ENCODE peak calls at places on chromosome 5, in eight cellular contexts. Y is endothelial cell of umbilical vein, E is aorta, L is fibroblast of lung, T is stomach, Q is AG04450, J is IMR-90, Z is PC-3. M is an unnamed sample.

GRCh38 chr5:17180330-17180843 is 37.0 kb upstream of the BASP1 start:
- DNase-seq in Y (no peak), E (no peak), L (no peak), T (no peak), Q (no peak), J (no peak), Z (no peak), M (no peak)

GRCh38 chr5:138967806-138968448 is 92.8 kb upstream of the LRRTM2 start:
- DNase-seq in Y (no peak), E (no peak), L (no peak), T (peak; percentile 84), Q (no peak), J (peak; percentile 36), Z (no peak), M (no peak)

GRCh38 chr5:180804129-180804601 is 1.6 kb upstream of the MGAT1 start:
- DNase-seq in Y (no peak), E (no peak), L (no peak), T (no peak), Q (no peak), J (no peak), Z (no peak), M (no peak)

GRCh38 chr5:120510098-120510634 is 46.1 kb downstream of the PRR16 start:
- DNase-seq in Y (no peak), E (no peak), L (no peak), T (no peak), Q (no peak), J (no peak), Z (no peak), M (no peak)

GRCh38 chr5:914174-914573 is 21.5 kb downstream of the TRIP13 start:
- DNase-seq in Y (no peak), E (no peak), L (no peak), T (no peak), Q (no peak), J (no peak), Z (no peak), M (no peak)

GRCh38 chr5:61569353-61569752 is 237.3 kb downstream of the ZSWIM6 start:
- DNase-seq in Y (no peak), E (no peak), L (no peak), T (no peak), Q (no peak), J (no peak), Z (no peak), M (no peak)

GRCh38 chr5:136087961-136088871 is 44.4 kb upstream of the SMAD5 start:
- DNase-seq in Y (peak; percentile 52), E (peak; percentile 87), L (peak; percentile 47), T (peak; percentile 76), Q (no peak), J (peak; percentile 36), Z (no peak), M (no peak)

GRCh38 chr5:66582499-66582898 is 13.7 kb upstream of the MAST4 start:
- DNase-seq in Y (no peak), E (no peak), L (no peak), T (no peak), Q (no peak), J (no peak), Z (peak; percentile 1), M (no peak)

GRCh38 chr5:149002761-149003689 is 59.8 kb downstream of the SH3TC2 start:
- DNase-seq in Y (peak; percentile 34), E (no peak), L (peak; percentile 46), T (no peak), Q (no peak), J (peak; percentile 75), Z (peak; percentile 95), M (peak; percentile 78)

GRCh38 chr5:66814146-66814991 is 218.2 kb downstream of the MAST4 start:
- DNase-seq in Y (peak; percentile 63), E (no peak), L (peak; percentile 71), T (no peak), Q (no peak), J (peak; percentile 63), Z (peak; percentile 49), M (no peak)

GRCh38 chr5:130189961-130190360 is 285.7 kb downstream of the CHSY3 start:
- DNase-seq in Y (no peak), E (no peak), L (no peak), T (no peak), Q (no peak), J (no peak), Z (peak; percentile 65), M (no peak)

GRCh38 chr5:90264930-90265857 is 144.4 kb downstream of the CETN3 start:
- DNase-seq in Y (peak; percentile 72), E (peak; percentile 80), L (peak; percentile 74), T (peak; percentile 44), Q (peak; percentile 33), J (peak; percentile 61), Z (peak; percentile 82), M (no peak)

GRCh38 chr5:80569961-80570786 is at the start of gene ANKRD34B:
- DNase-seq in Y (peak; percentile 10), E (peak; percentile 73), L (no peak), T (no peak), Q (no peak), J (no peak), Z (no peak), M (no peak)

GRCh38 chr5:58458851-58459275 is 1.0 kb downstream of the PLK2 start:
- DNase-seq in Y (no peak), E (no peak), L (peak; percentile 22), T (no peak), Q (no peak), J (no peak), Z (peak; percentile 55), M (no peak)

GRCh38 chr5:157177935-157178334 is 2.7 kb upstream of the ITK start:
- DNase-seq in Y (no peak), E (no peak), L (no peak), T (no peak), Q (no peak), J (no peak), Z (peak; percentile 24), M (peak; percentile 62)

GRCh38 chr5:157184117-157184516 is 3.5 kb downstream of the ITK start:
- DNase-seq in Y (no peak), E (no peak), L (no peak), T (no peak), Q (no peak), J (no peak), Z (no peak), M (peak; percentile 50)

GRCh38 chr5:157178961-157179360 is 1.7 kb upstream of the ITK start:
- DNase-seq in Y (no peak), E (no peak), L (no peak), T (no peak), Q (no peak), J (no peak), Z (no peak), M (no peak)

GRCh38 chr5:157182143-157182757 is 1.6 kb downstream of the ITK start:
- DNase-seq in Y (no peak), E (no peak), L (no peak), T (no peak), Q (no peak), J (no peak), Z (no peak), M (peak; percentile 80)

DNA sequence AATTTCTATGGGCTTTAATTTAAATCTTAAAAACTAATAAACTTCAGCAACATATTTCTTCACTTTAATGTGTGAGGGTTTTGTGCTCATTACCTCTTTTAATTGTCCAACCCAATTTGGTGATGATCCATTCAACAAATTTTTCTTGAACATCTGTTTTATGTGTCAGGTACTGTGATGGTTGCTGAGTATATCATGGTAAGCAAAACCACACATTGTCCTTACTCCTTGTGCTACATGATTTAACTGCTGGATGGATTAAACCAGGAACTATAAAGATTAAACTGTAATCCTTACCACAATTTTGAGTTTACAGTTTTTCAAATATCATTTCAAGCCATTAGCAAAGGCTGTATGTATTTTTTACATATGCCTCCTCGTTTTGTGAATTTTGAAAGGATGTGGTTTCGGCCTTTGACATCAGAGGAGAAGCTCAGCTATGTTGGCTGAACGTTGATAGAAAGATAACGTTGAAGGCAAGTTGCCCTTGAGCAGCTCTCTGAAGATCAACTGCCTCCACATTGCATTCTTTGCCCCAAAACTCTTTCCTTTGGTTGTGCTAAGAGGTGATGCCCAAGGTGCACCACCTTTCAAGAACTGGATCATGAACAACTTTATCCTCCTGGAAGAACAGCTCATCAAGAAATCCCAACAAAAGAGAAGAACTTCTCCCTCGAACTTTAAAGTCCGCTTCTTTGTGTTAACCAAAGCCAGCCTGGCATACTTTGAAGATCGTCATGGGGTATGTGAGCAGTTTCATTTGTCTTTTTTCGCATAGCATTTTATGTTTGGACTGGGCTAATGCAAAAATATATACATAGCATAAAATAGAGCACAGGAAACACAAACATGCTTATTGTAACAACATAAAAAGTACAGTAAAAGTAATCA is at the start of gene ITK:
- DNase-seq in Y (no peak), E (no peak), L (no peak), T (no peak), Q (no peak), J (no peak), Z (no peak), M (peak; percentile 45)
- H3K27me3 ChIP-seq in Y (no peaks in the 10 kb centered on the region), E (no peaks in the 10 kb centered on the region), L (no peaks in the 10 kb centered on the region), T (no peaks in the 10 kb centered on the region), Q (no peaks in the 10 kb centered on the region), J (no peaks in the 10 kb centered on the region), Z (peaks cover 79% of the 10 kb centered on the region), M (no peaks in the 10 kb centered on the region)

DNA sequence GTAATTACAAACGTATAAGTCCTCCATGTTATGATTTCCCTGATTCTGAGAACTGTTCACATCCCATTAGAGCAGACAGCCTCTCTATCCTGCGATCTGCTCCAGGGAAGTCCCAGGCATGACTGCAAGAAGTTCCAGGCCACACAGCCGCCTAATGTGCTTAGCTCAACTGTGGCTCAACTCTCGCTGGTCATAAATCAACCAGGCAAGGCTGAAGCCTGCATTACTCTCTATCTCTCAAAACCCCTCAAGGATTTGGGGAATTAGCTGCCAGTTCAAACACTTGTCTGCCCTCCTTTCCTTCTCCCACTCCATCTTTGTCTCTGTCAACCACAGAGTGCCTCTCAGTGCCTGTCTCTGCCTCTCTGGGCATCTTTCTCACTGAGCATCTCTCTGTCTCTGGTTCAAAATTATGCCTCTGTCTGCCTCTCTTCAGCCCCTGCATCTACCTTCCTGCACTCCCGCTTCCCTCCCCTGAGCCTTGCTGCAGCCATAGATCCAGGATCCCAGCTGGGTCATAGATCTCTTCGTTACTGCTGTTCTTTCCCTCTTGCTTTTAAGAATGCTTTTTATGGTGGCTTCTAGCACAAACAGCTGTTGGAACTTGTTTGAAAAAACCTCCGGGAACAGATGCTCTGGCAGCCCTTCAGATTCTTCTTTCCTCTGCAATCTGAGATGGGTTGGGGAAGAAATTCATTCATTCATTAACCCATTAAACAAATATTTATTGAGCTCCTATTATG is 27.9 kb upstream of the GALNT10 start:
- DNase-seq in Y (no peak), E (no peak), L (peak; percentile 18), T (no peak), Q (no peak), J (no peak), Z (no peak), M (no peak)
- H3K27me3 ChIP-seq in Y (peaks cover 31% of the 10 kb centered on the region), E (no peaks in the 10 kb centered on the region), L (peaks cover 6% of the 10 kb centered on the region), T (no peaks in the 10 kb centered on the region), Q (peaks cover 52% of the 10 kb centered on the region), J (peaks cover 42% of the 10 kb centered on the region), Z (no peaks in the 10 kb centered on the region), M (no peaks in the 10 kb centered on the region)

GRCh38 chr5:52802272-52803011 is 14.7 kb downstream of the ITGA1 start:
- DNase-seq in Y (peak; percentile 9), E (no peak), L (peak; percentile 29), T (no peak), Q (no peak), J (peak; percentile 50), Z (no peak), M (no peak)
- H3K27me3 ChIP-seq in Y (no peaks in the 10 kb centered on the region), E (no peaks in the 10 kb centered on the region), L (no peaks in the 10 kb centered on the region), T (no peaks in the 10 kb centered on the region), Q (no peaks in the 10 kb centered on the region), J (no peaks in the 10 kb centered on the region), Z (no peaks in the 10 kb centered on the region), M (no peaks in the 10 kb centered on the region)

DNA sequence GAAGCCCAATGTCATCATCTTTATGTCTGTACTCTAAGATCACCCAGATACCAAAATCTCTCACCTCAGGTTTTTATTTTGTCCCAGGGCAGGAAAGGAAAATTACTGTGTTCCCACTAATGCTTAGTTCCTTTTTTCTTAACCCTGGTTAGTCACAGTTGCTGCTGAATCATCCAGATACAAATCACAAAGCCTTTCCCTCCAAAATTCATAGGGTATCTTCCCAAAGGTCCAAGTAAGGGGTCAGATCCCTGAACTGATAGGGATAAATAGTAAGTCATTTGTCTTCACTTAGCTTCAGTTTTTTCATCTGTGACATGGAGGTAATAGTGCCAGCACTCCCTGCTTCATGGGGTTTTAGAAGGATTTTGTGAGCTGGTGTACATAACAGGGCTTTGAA is 2.2 kb downstream of the PLCXD3 start:
- DNase-seq in Y (no peak), E (no peak), L (no peak), T (no peak), Q (no peak), J (no peak), Z (peak; percentile 88), M (no peak)
- H3K27me3 ChIP-seq in Y (peaks cover 23% of the 10 kb centered on the region), E (no peaks in the 10 kb centered on the region), L (peaks cover 18% of the 10 kb centered on the region), T (no peaks in the 10 kb centered on the region), Q (peaks cover 22% of the 10 kb centered on the region), J (peaks cover 35% of the 10 kb centered on the region), Z (no peaks in the 10 kb centered on the region), M (no peaks in the 10 kb centered on the region)